ENCODE peak calls at places on chromosomes 5 and 9, in ten cellular contexts. R is esophagus squamous epithelium; Y is spleen; S is pancreas; G is CD8-positive, alpha-beta memory T cell; C is endodermal cell; L is thyroid gland; X is body of pancreas; F is breast epithelium; W is sigmoid colon. Q is an unnamed sample. For H3K27me3 and H3K9me3, the result is how much of the 10 kb centered on the place peaks cover.

GRCh38 chr5:10441083-10441991 is at the start of gene ROPN1L:
- DNase-seq in R (no peak), Y (peak), S (peak), G (peak), C (peak), L (peak), X (peak), F (peak), W (peak), Q (peak)

GRCh38 chr5:131664929-131665328 is 29.9 kb upstream of the RAPGEF6 start:
- DNase-seq in R (no peak), Y (no peak), S (no peak), G (no peak), C (no peak), L (no peak), X (no peak), F (no peak), W (no peak), Q (no peak)

GRCh38 chr5:58056546-58056945 is 403.3 kb downstream of the PLK2 start:
- DNase-seq in R (no peak), Y (no peak), S (no peak), G (no peak), C (no peak), L (no peak), X (no peak), F (no peak), W (no peak), Q (no peak)

GRCh38 chr5:43561346-43561745 is 4.5 kb upstream of the PAIP1 start:
- DNase-seq in R (no peak), Y (no peak), S (no peak), G (no peak), C (no peak), L (no peak), X (no peak), F (no peak), W (no peak), Q (no peak)

GRCh38 chr9:127283917-127284316 is 19.3 kb downstream of the GARNL3 start:
- DNase-seq in R (no peak), Y (no peak), S (no peak), G (no peak), C (peak), L (peak), X (peak), F (no peak), W (no peak), Q (no peak)

GRCh38 chr5:179270581-179271300 is 74.5 kb downstream of the ADAMTS2 start:
- DNase-seq in R (no peak), Y (peak), S (no peak), G (no peak), C (peak), L (no peak), X (peak), F (no peak), W (peak), Q (peak)

GRCh38 chr5:77770293-77771005 is 5.7 kb downstream of the TBCA start:
- DNase-seq in R (no peak), Y (no peak), S (no peak), G (no peak), C (no peak), L (no peak), X (no peak), F (no peak), W (no peak), Q (no peak)

GRCh38 chr5:6567835-6568234 is 65.0 kb downstream of the NSUN2 start:
- DNase-seq in R (no peak), Y (no peak), S (no peak), G (no peak), C (no peak), L (no peak), X (no peak), F (no peak), W (no peak), Q (no peak)

GRCh38 chr5:32193591-32193990 is 19.5 kb upstream of the GOLPH3 start:
- DNase-seq in R (no peak), Y (peak), S (peak), G (no peak), C (no peak), L (peak), X (peak), F (peak), W (peak), Q (peak)

GRCh38 chr5:90434116-90434714 is 24.7 kb upstream of the CETN3 start:
- DNase-seq in R (no peak), Y (no peak), S (no peak), G (peak), C (peak), L (peak), X (peak), F (no peak), W (no peak), Q (no peak)

GRCh38 chr5:107979272-107979671 is 308.5 kb upstream of the EFNA5 start:
- DNase-seq in R (no peak), Y (no peak), S (no peak), G (no peak), C (no peak), L (no peak), X (peak), F (no peak), W (no peak), Q (no peak)

GRCh38 chr5:124738751-124739559 is 7.5 kb downstream of the ZNF608 start:
- DNase-seq in R (no peak), Y (no peak), S (no peak), G (no peak), C (peak), L (no peak), X (no peak), F (no peak), W (no peak), Q (no peak)

GRCh38 chr9:93501406-93501805 is 48.0 kb upstream of the FAM120AOS start:
- DNase-seq in R (no peak), Y (no peak), S (no peak), G (no peak), C (no peak), L (no peak), X (no peak), F (no peak), W (no peak), Q (no peak)

GRCh38 chr5:53027913-53028312 is 38.8 kb downstream of the ITGA2 start:
- DNase-seq in R (no peak), Y (no peak), S (no peak), G (no peak), C (no peak), L (peak), X (peak), F (peak), W (no peak), Q (peak)

GRCh38 chr9:31005086-31005665 is 1379.3 kb upstream of the ACO1 start:
- DNase-seq in R (no peak), Y (peak), S (peak), G (no peak), C (no peak), L (no peak), X (peak), F (no peak), W (no peak), Q (no peak)

GRCh38 chr9:18798518-18799290 is 234.3 kb downstream of the SAXO1 start:
- DNase-seq in R (no peak), Y (no peak), S (no peak), G (no peak), C (no peak), L (no peak), X (no peak), F (no peak), W (no peak), Q (no peak)

GRCh38 chr9:108838017-108838416 is 17.8 kb downstream of the ACTL7B start:
- DNase-seq in R (no peak), Y (no peak), S (no peak), G (no peak), C (no peak), L (no peak), X (no peak), F (no peak), W (no peak), Q (no peak)

GRCh38 chr5:115639377-115639776 is 13.5 kb upstream of the TMED7 start:
- DNase-seq in R (no peak), Y (no peak), S (no peak), G (no peak), C (no peak), L (no peak), X (peak), F (no peak), W (no peak), Q (no peak)

GRCh38 chr5:111762895-111763294 is 5.9 kb upstream of the NREP start:
- DNase-seq in R (no peak), Y (no peak), S (no peak), G (no peak), C (no peak), L (no peak), X (no peak), F (no peak), W (no peak), Q (no peak)

GRCh38 chr5:170563808-170564207 is 60.0 kb downstream of the KCNIP1 start:
- DNase-seq in R (no peak), Y (no peak), S (no peak), G (no peak), C (peak), L (no peak), X (peak), F (no peak), W (no peak), Q (no peak)

GRCh38 chr5:170557314-170557713 is 53.5 kb downstream of the KCNIP1 start:
- DNase-seq in R (no peak), Y (no peak), S (no peak), G (no peak), C (peak), L (no peak), X (no peak), F (no peak), W (no peak), Q (no peak)

GRCh38 chr5:170554566-170555267 is 50.9 kb downstream of the KCNIP1 start:
- DNase-seq in R (no peak), Y (no peak), S (no peak), G (no peak), C (peak), L (no peak), X (peak), F (no peak), W (peak), Q (no peak)

GRCh38 chr5:170562166-170562565 is 58.3 kb downstream of the KCNIP1 start:
- DNase-seq in R (no peak), Y (no peak), S (no peak), G (no peak), C (peak), L (no peak), X (no peak), F (no peak), W (no peak), Q (no peak)

DNA sequence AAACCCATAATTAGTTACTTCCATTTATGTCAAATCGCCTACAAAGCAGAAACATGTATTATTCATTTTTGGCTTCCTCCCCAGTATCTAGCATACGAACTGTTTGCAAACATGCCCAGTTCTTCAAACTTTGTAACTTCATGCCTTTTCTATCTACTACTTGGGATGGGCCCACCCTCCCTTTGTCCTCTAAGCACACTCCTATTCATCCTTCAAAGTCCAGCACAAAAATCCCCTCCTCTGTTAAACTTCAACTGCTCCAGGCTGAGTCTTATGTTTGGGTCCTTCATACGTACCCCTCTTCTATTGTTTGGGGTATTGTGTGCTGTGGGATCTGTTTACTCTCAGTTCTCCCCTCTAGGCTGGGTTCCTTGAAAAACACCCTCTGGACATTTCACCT is 55.5 kb downstream of the KCNIP1 start:
- DNase-seq in R (no peak), Y (no peak), S (no peak), G (no peak), C (no peak), L (no peak), X (no peak), F (no peak), W (no peak), Q (no peak)
- H3K27me3 ChIP-seq in R (under half), Y (under half), S (under half), G (under half), C (under half), L (under half), X (under half), F (under half), W (under half), Q (under half)

GRCh38 chr9:135282001-135282731 is 194.7 kb downstream of the OLFM1 start:
- DNase-seq in R (no peak), Y (no peak), S (peak), G (no peak), C (no peak), L (peak), X (peak), F (peak), W (peak), Q (no peak)

GRCh38 chr9:135281661-135282000 is 194.2 kb downstream of the OLFM1 start:
- DNase-seq in R (no peak), Y (no peak), S (no peak), G (no peak), C (no peak), L (no peak), X (no peak), F (no peak), W (no peak), Q (no peak)

GRCh38 chr9:135282808-135283207 is 195.3 kb downstream of the OLFM1 start:
- DNase-seq in R (no peak), Y (no peak), S (peak), G (no peak), C (no peak), L (no peak), X (no peak), F (no peak), W (no peak), Q (no peak)

GRCh38 chr9:135284386-135285134 is 195.0 kb upstream of the PPP1R26 start:
- DNase-seq in R (no peak), Y (no peak), S (peak), G (no peak), C (no peak), L (no peak), X (no peak), F (no peak), W (no peak), Q (no peak)

GRCh38 chr9:135283621-135284020 is 196.0 kb upstream of the PPP1R26 start:
- DNase-seq in R (no peak), Y (no peak), S (peak), G (no peak), C (no peak), L (no peak), X (no peak), F (no peak), W (no peak), Q (no peak)
- H3K9me3 ChIP-seq in R (under half), Y (under half), S (under half), G (under half), C (under half), L (under half), X (under half), F (under half), W (under half), Q (under half)

GRCh38 chr9:107587175-107587963 is 97.8 kb upstream of the KLF4 start:
- DNase-seq in R (no peak), Y (peak), S (peak), G (no peak), C (no peak), L (peak), X (peak), F (no peak), W (no peak), Q (peak)
- H3K4me3 ChIP-seq in R (peak), Y (peak), S (peak), G (no peak), C (no peak), L (no peak), X (no peak), F (no peak), W (no peak), Q (no peak)

GRCh38 chr5:93620487-93621339 is 37.7 kb downstream of the NR2F1 start:
- DNase-seq in R (no peak), Y (peak), S (peak), G (peak), C (peak), L (peak), X (peak), F (no peak), W (peak), Q (peak)

GRCh38 chr5:93621340-93621872 is 38.4 kb downstream of the NR2F1 start:
- DNase-seq in R (no peak), Y (peak), S (peak), G (no peak), C (peak), L (peak), X (peak), F (peak), W (peak), Q (peak)

GRCh38 chr5:93622240-93622885 is 39.3 kb downstream of the NR2F1 start:
- DNase-seq in R (no peak), Y (no peak), S (no peak), G (peak), C (peak), L (no peak), X (peak), F (no peak), W (no peak), Q (no peak)

GRCh38 chr5:93626801-93627200 is 43.8 kb downstream of the NR2F1 start:
- DNase-seq in R (no peak), Y (no peak), S (no peak), G (no peak), C (no peak), L (no peak), X (no peak), F (no peak), W (no peak), Q (no peak)

GRCh38 chr5:93623153-93623552 is 40.1 kb downstream of the NR2F1 start:
- DNase-seq in R (no peak), Y (no peak), S (no peak), G (no peak), C (no peak), L (no peak), X (no peak), F (no peak), W (no peak), Q (no peak)
- H3K27me3 ChIP-seq in R (under half), Y (under half), S (under half), G (under half), C (under half), L (under half), X (under half), F (under half), W (under half), Q (under half)

Q was measured in aorta.